ENCODE peak calls at places on chromosomes 3 and 15, in ten cellular contexts. X is spleen, V is ovary, G is IMR-90, C is cardiac muscle cell, N is Calu3, I is nephron progenitor cell, B is K562, U is AG09319, P is GM12878. L is an unnamed sample.

GRCh38 chr15:85379403-85380131 is 836 bp upstream of the AKAP13 start:
- DNase-seq in U (no peak), X (no peak), P (no peak), V (no peak), I (no peak), B (no peak), G (no peak), N (peak), C (no peak), L (peak)

GRCh38 chr15:47334805-47335204 is 382.5 kb upstream of the SEMA6D start:
- DNase-seq in G (no peak), V (no peak), P (no peak), N (no peak), C (no peak), I (no peak), X (no peak), U (no peak), B (no peak), L (no peak)

GRCh38 chr3:147120029-147120428 is 286.3 kb downstream of the ZIC4 start:
- DNase-seq in U (no peak), N (no peak), X (no peak), I (no peak), G (peak), B (no peak), P (no peak), C (peak), V (no peak), L (no peak)

GRCh38 chr3:127694467-127695215 is 21.9 kb downstream of the ABTB1 start:
- DNase-seq in G (peak), V (no peak), X (peak), C (no peak), I (no peak), P (no peak), B (no peak), N (peak), U (no peak), L (peak)

GRCh38 chr3:64049832-64050231 is 26.5 kb upstream of the PSMD6 start:
- DNase-seq in G (no peak), X (no peak), N (no peak), I (no peak), U (no peak), C (no peak), P (no peak), V (no peak), B (no peak), L (no peak)

GRCh38 chr15:61689067-61689466 is 371.2 kb downstream of the VPS13C start:
- DNase-seq in G (no peak), X (no peak), I (no peak), U (no peak), C (no peak), B (peak), N (no peak), V (no peak), P (no peak), L (no peak)

GRCh38 chr15:70074380-70074779 is 23.3 kb downstream of the TLE3 start:
- DNase-seq in I (no peak), V (no peak), G (no peak), U (no peak), P (no peak), B (no peak), X (no peak), N (no peak), C (no peak), L (no peak)

GRCh38 chr3:135801018-135801417 is 164.5 kb upstream of the PPP2R3A start:
- DNase-seq in N (no peak), C (no peak), X (no peak), B (no peak), I (no peak), U (no peak), G (no peak), P (no peak), V (no peak), L (no peak)

GRCh38 chr15:68797589-68798377 is 22.9 kb downstream of the ANP32A start:
- DNase-seq in C (peak), I (no peak), U (no peak), X (no peak), G (no peak), P (no peak), B (peak), V (no peak), N (no peak), L (no peak)

GRCh38 chr15:45168751-45169551 is 18.8 kb downstream of the SHF start:
- DNase-seq in I (no peak), C (no peak), V (no peak), B (peak), G (no peak), N (no peak), P (no peak), U (no peak), X (no peak), L (no peak)

GRCh38 chr3:196463478-196463756 is 31.2 kb upstream of the UBXN7 start:
- DNase-seq in X (no peak), P (peak), N (no peak), C (no peak), B (no peak), I (no peak), G (no peak), V (no peak), U (no peak), L (no peak)

GRCh38 chr3:146065573-146066006 is 95.4 kb downstream of the PLOD2 start:
- DNase-seq in G (peak), P (no peak), N (peak), C (peak), I (peak), B (peak), X (no peak), V (no peak), U (peak), L (peak)

GRCh38 chr3:46127503-46127902 is 80.6 kb downstream of the CCR1 start:
- DNase-seq in P (no peak), B (no peak), X (no peak), N (peak), C (no peak), U (peak), V (no peak), G (peak), I (no peak), L (no peak)

GRCh38 chr15:72033285-72033684 is 84.7 kb downstream of the MYO9A start:
- DNase-seq in C (no peak), V (no peak), X (no peak), U (no peak), B (no peak), G (no peak), P (no peak), I (no peak), N (no peak), L (no peak)

GRCh38 chr3:146166450-146167222 is 5.7 kb upstream of the PLOD2 start:
- DNase-seq in I (no peak), X (no peak), U (no peak), N (no peak), G (peak), P (no peak), B (no peak), V (no peak), C (peak), L (no peak)

GRCh38 chr15:62976301-62976842 is 66.2 kb upstream of the TPM1 start:
- DNase-seq in G (peak), V (no peak), U (peak), B (no peak), C (no peak), P (no peak), I (no peak), N (peak), X (no peak), L (no peak)

GRCh38 chr3:31157893-31158620 is 263.6 kb upstream of the GADL1 start:
- DNase-seq in P (no peak), X (no peak), N (no peak), B (no peak), U (no peak), I (no peak), V (no peak), C (peak), G (no peak), L (no peak)

GRCh38 chr3:60703008-60703407 is 548.2 kb downstream of the FHIT start:
- DNase-seq in U (no peak), N (no peak), V (no peak), B (no peak), C (no peak), X (no peak), I (no peak), G (no peak), P (no peak), L (no peak)

GRCh38 chr3:122932251-122932967 is 95.2 kb downstream of the SEMA5B start:
- DNase-seq in P (no peak), B (no peak), C (no peak), X (peak), I (no peak), U (no peak), V (no peak), N (no peak), G (no peak), L (no peak)

GRCh38 chr3:58084166-58084565 is 75.9 kb downstream of the FLNB start:
- DNase-seq in G (peak), X (no peak), V (no peak), U (no peak), N (no peak), I (no peak), B (peak), P (no peak), C (no peak), L (no peak)

GRCh38 chr15:33296856-33297255 is 13.9 kb upstream of the RYR3 start:
- DNase-seq in C (no peak), X (no peak), P (no peak), N (no peak), B (no peak), G (no peak), U (no peak), V (no peak), I (no peak), L (no peak)

GRCh38 chr3:3200632-3201212 is 21.2 kb upstream of the CRBN start:
- DNase-seq in B (peak), X (no peak), G (peak), C (peak), V (peak), P (peak), U (peak), I (peak), N (peak), L (peak)

GRCh38 chr15:71802770-71803169 is 7.6 kb upstream of the NR2E3 start:
- DNase-seq in N (no peak), G (no peak), U (no peak), X (no peak), C (peak), B (peak), I (no peak), V (no peak), P (no peak), L (peak)

GRCh38 chr15:50909044-50909342 is 510 bp downstream of the AP4E1 start:
- DNase-seq in V (no peak), P (no peak), X (no peak), B (no peak), U (no peak), N (no peak), C (no peak), G (no peak), I (no peak), L (no peak)

GRCh38 chr3:50242778-50243551 is 7.0 kb downstream of the GNAI2 start:
- DNase-seq in G (peak), V (no peak), X (peak), C (no peak), I (no peak), N (no peak), U (no peak), P (no peak), B (peak), L (peak)

GRCh38 chr3:41682996-41683395 is 278.9 kb downstream of the ULK4 start:
- DNase-seq in C (no peak), I (no peak), P (no peak), B (no peak), V (no peak), G (peak), X (no peak), U (peak), N (no peak), L (no peak)

GRCh38 chr3:13879102-13879945 is 547 bp downstream of the WNT7A start:
- DNase-seq in I (peak), P (no peak), B (no peak), C (peak), U (no peak), V (no peak), N (peak), X (no peak), G (no peak), L (peak)

GRCh38 chr15:57676578-57676977 is 29.9 kb upstream of the POLR2M start:
- DNase-seq in C (no peak), G (no peak), P (no peak), I (no peak), V (no peak), U (no peak), N (no peak), X (no peak), B (no peak), L (no peak)

GRCh38 chr3:174216948-174217718 is 642.0 kb upstream of the NAALADL2 start:
- DNase-seq in B (no peak), V (no peak), X (no peak), C (no peak), P (no peak), U (no peak), I (no peak), N (no peak), G (no peak), L (no peak)

GRCh38 chr3:98731720-98732238 is 31.4 kb upstream of the ST3GAL6 start:
- DNase-seq in G (no peak), I (no peak), P (no peak), C (no peak), B (no peak), V (no peak), U (no peak), N (no peak), X (no peak), L (no peak)

GRCh38 chr15:60000113-60000823 is 3.8 kb upstream of the FOXB1 start:
- DNase-seq in U (no peak), X (no peak), N (peak), I (peak), G (no peak), C (no peak), V (no peak), P (no peak), B (no peak), L (no peak)

GRCh38 chr3:5202267-5202666 is 14.8 kb downstream of the EDEM1 start:
- DNase-seq in N (no peak), P (no peak), V (no peak), B (no peak), U (no peak), G (no peak), C (no peak), X (no peak), I (no peak), L (no peak)

GRCh38 chr3:42803800-42804112 is 534 bp downstream of the HIGD1A start:
- DNase-seq in X (peak), V (peak), C (peak), B (peak), P (no peak), U (no peak), N (peak), G (no peak), I (peak), L (peak)

GRCh38 chr3:129277829-129278271 is 820 bp upstream of the HMCES start:
- DNase-seq in N (peak), U (no peak), C (peak), G (peak), B (peak), P (no peak), I (peak), X (peak), V (peak), L (peak)

GRCh38 chr3:113505867-113506266 is 9.1 kb downstream of the SPICE1 start:
- DNase-seq in I (no peak), X (no peak), G (no peak), C (no peak), V (no peak), P (no peak), B (no peak), U (no peak), N (no peak), L (no peak)
- TF ChIP-seq CTCF in I (no peak), X (no peak), G (no peak), C (no peak), V (no peak), P (no peak), B (no peak), U (no peak), N (no peak), L (no peak)

DNA sequence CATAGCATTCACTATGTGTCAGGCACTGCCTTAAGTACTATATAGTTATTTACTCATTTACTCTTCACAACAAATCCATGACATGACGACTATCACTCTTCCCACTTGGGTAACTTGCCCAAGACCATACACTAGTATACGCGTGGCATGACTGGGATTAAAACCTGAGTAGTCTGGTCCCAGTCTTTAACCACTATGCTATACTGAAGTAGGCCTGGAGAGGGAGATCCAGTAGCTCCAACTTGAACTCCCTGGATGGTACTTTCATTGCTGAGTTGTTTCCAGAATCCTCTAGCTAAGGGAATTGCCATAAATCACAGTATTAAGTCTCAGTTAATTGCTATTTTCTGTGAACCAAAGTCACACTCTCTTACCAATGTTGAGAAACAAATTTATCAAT is 116.2 kb upstream of the LSAMP start:
- DNase-seq in P (no peak), C (no peak), G (no peak), U (no peak), X (no peak), V (no peak), N (no peak), I (no peak), B (no peak), L (no peak)
- TF ChIP-seq CTCF in P (no peak), C (no peak), G (no peak), U (no peak), X (no peak), V (no peak), N (no peak), I (no peak), B (no peak), L (no peak)

GRCh38 chr3:89043406-89043947 is 63.9 kb upstream of the EPHA3 start:
- DNase-seq in P (no peak), V (no peak), U (no peak), G (no peak), N (no peak), I (no peak), B (no peak), X (no peak), C (no peak), L (no peak)

GRCh38 chr3:89046661-89047060 is 60.8 kb upstream of the EPHA3 start:
- DNase-seq in V (no peak), U (no peak), X (no peak), C (no peak), N (no peak), I (no peak), P (no peak), B (no peak), G (no peak), L (no peak)

DNA sequence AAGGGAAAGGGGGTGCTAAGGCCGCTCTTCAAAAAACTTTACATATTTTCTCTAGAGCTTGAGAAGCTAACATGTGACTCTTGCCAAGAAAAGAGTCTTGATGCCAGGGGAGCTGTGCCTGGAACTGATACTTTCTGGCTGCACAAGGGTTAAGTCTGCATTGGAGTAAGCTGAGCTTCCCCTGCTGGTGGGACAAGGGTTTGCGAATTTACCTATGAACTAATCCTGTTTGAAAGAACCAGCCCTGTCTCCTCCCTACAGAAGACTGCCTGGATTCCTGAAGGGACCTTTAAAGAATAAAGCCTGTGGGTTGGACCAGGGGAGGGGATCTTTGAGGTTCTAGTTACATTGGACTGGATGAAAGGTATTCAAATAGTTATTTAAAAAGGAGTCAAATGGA is 58.3 kb upstream of the EPHA3 start:
- DNase-seq in I (peak), N (peak), B (no peak), V (no peak), X (no peak), C (peak), P (no peak), U (no peak), G (peak), L (no peak)
- TF ChIP-seq CTCF in I (peak), N (no peak), B (no peak), V (no peak), X (no peak), C (peak), P (no peak), U (peak), G (peak), L (peak)

GRCh38 chr3:15812183-15812582 is 14.4 kb upstream of the ANKRD28 start:
- DNase-seq in U (no peak), V (no peak), N (no peak), X (no peak), C (no peak), I (no peak), G (peak), B (no peak), P (no peak), L (no peak)
- TF ChIP-seq CTCF in U (peak), V (peak), N (peak), X (peak), C (peak), I (no peak), G (peak), B (peak), P (peak), L (peak)

DNA sequence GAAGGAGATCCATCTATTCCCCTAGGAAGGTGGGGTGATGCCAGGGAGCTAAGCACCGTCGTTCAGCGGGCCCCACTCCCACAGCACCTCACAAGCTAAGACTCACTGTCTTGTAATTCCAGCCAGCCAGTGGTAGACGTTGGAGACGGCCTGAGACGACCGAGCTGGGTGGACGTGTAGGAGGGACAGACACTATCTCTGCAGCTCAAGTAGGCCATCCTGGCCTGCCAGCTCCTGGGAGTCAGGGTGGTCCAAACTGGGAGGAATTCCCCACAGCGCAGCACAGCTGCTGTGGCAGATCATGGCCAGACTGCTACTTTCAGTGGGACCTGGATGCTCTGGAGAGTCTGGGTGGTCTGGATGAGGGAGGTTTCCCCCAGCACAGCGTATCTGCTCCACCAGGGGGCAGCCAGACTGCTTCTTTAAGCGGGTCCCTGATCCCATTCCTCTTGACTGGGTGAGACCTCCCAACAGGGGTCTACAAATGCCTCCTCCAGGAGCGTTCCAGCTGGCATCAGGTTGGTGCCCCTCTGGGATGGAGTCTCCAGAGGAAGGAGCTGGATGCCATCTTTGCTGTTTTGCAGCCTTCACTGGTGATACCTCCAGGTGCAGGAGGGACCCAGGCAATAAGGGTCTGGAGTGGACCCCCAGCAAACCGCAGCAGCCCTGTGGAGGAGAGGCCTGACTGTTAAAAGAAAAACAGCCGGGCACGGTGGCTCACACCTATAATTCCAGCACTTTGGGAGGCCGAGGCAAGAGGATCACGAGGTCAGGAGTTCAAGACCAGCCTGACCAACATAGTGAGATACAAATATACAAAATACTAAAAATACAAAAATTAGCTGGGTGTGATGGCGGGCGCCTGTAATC is 27.6 kb downstream of the GNB5 start:
- DNase-seq in B (peak), N (no peak), X (no peak), C (peak), U (no peak), P (no peak), I (peak), G (no peak), V (no peak), L (peak)
- TF ChIP-seq CTCF in B (peak), N (no peak), X (no peak), C (peak), U (peak), P (peak), I (peak), G (no peak), V (no peak), L (peak)

GRCh38 chr3:143016321-143016972 is 15.1 kb downstream of the U2SURP start:
- DNase-seq in N (no peak), B (no peak), V (no peak), C (no peak), X (no peak), G (no peak), I (no peak), P (no peak), U (no peak), L (no peak)
- TF ChIP-seq CTCF in N (peak), B (no peak), V (no peak), C (peak), X (peak), G (peak), I (peak), P (peak), U (peak), L (peak)

GRCh38 chr15:101251830-101252820 is at the start of gene CHSY1:
- DNase-seq in V (peak), G (peak), N (peak), X (peak), B (peak), U (peak), C (peak), I (peak), P (peak), L (peak)
- TF ChIP-seq CTCF in V (no peak), G (peak), N (no peak), X (peak), B (no peak), U (peak), C (peak), I (no peak), P (peak), L (no peak)

DNA sequence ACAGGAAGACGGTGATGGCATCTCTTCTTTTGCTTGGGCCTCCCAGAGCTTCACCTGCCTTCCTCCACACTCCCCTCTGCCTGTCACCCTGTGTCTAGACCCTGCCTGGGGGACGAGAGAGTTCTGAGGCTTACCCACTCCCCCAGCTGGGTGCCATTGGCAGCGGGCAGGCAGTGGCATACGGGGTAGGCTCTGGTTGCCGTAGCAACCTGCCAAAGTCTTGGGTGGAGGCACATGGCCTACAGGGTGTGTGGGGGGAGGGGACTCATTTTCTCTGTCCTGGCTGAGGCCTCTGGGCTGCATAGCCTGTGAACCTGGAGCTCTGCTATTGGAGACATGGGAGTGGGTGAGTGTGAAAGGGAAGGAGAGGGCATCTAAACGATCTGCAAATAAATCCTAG is 4.4 kb downstream of the INSYN1 start:
- DNase-seq in X (no peak), N (no peak), P (no peak), U (no peak), G (no peak), I (no peak), C (no peak), V (no peak), B (no peak), L (no peak)
- TF ChIP-seq CTCF in X (no peak), N (no peak), P (no peak), U (no peak), G (no peak), I (no peak), C (no peak), V (no peak), B (no peak), L (no peak)